ENCODE peak calls at places on chromosomes 16 and 17, in eight cellular contexts. L is HEK293T; R is kidney tubule cell; W is GM04503; Y is immature natural killer cell; J is effector CD4-positive, alpha-beta T cell; X is fibroblast of the aortic adventitia; K is stimulated activated CD8-positive, alpha-beta memory T cell treated with anti-CD3 and anti-CD28 coated beads, Interleukin-7, amount 100 ng/mL, for 48 hours. Z is an unnamed sample.

GRCh38 chr16:68529608-68529930 is 9.5 kb upstream of the ZFP90 start:
- DNase-seq in Y (no peak), J (no peak), W (no peak), L (peak; percentile 19), K (no peak), X (no peak), R (no peak), Z (no peak)

GRCh38 chr17:58632324-58633314 is 59.2 kb downstream of the TEX14 start:
- DNase-seq in R (no peak), X (no peak), Y (no peak), K (no peak), L (no peak), J (no peak), W (no peak), Z (no peak)

GRCh38 chr16:671353-672131 is 3.6 kb downstream of the RHOT2 start:
- DNase-seq in X (no peak), L (no peak), J (no peak), K (no peak), R (no peak), W (no peak), Y (no peak), Z (no peak)

GRCh38 chr17:55454906-55455474 is 33.4 kb upstream of the MMD start:
- DNase-seq in X (peak; percentile 69), W (peak; percentile 88), R (peak; percentile 75), Y (no peak), J (no peak), K (no peak), L (peak; percentile 24), Z (no peak)

GRCh38 chr16:89938636-89938885 is 10.0 kb upstream of the DEF8 start:
- DNase-seq in X (no peak), L (no peak), W (no peak), R (no peak), K (no peak), J (no peak), Y (no peak), Z (no peak)

GRCh38 chr17:49557204-49558024 is 18.3 kb upstream of the NXPH3 start:
- DNase-seq in J (no peak), Y (peak; percentile 20), X (peak; percentile 50), K (no peak), L (peak; percentile 74), W (no peak), R (peak; percentile 60), Z (peak; percentile 53)

GRCh38 chr17:45338023-45338781 is 21.4 kb upstream of the MAP3K14 start:
- DNase-seq in X (peak; percentile 44), W (no peak), J (no peak), K (no peak), L (peak; percentile 1), R (no peak), Y (no peak), Z (no peak)

GRCh38 chr17:28693866-28694265 is 17.8 kb downstream of the PROCA1 start:
- DNase-seq in R (no peak), W (no peak), J (no peak), Y (no peak), X (no peak), L (no peak), K (no peak), Z (no peak)

GRCh38 chr16:57377080-57377841 is 5.0 kb downstream of the CX3CL1 start:
- DNase-seq in L (no peak), X (no peak), R (peak; percentile 81), W (no peak), K (peak; percentile 39), Y (no peak), J (no peak), Z (no peak)

GRCh38 chr16:65069090-65069489 is 52.8 kb downstream of the CDH11 start:
- DNase-seq in L (no peak), X (peak; percentile 88), J (no peak), Y (no peak), W (peak; percentile 67), R (peak; percentile 9), K (no peak), Z (no peak)

GRCh38 chr16:85151603-85152413 is 39.5 kb upstream of the CIBAR2 start:
- DNase-seq in Y (no peak), X (peak; percentile 84), L (no peak), R (peak; percentile 32), J (no peak), W (peak; percentile 65), K (no peak), Z (peak; percentile 68)

GRCh38 chr16:71201054-71201453 is 29.5 kb downstream of the HYDIN start:
- DNase-seq in J (no peak), X (no peak), R (peak; percentile 62), Y (no peak), W (no peak), K (no peak), L (no peak), Z (no peak)

GRCh38 chr17:50947844-50948514 is 81.8 kb upstream of the TOB1 start:
- DNase-seq in L (no peak), R (peak; percentile 71), J (no peak), Y (no peak), W (no peak), K (no peak), X (no peak), Z (peak; percentile 94)

GRCh38 chr16:12458591-12459400 is 344.9 kb downstream of the CPPED1 start:
- DNase-seq in Y (peak; percentile 53), K (no peak), L (no peak), W (no peak), R (peak; percentile 60), X (no peak), J (no peak), Z (peak; percentile 45)

GRCh38 chr17:55495239-55495638 is 16.0 kb downstream of the SMIM36 start:
- DNase-seq in L (no peak), K (no peak), J (no peak), X (no peak), R (peak; percentile 83), W (no peak), Y (no peak), Z (no peak)

GRCh38 chr16:47054306-47054705 is 80.8 kb upstream of the DNAJA2 start:
- DNase-seq in R (no peak), L (no peak), J (no peak), W (no peak), K (no peak), X (no peak), Y (no peak), Z (no peak)

GRCh38 chr17:35740997-35741931 is 9.8 kb downstream of the RASL10B start:
- DNase-seq in L (no peak), K (no peak), Y (peak; percentile 19), W (no peak), X (no peak), R (no peak), J (no peak), Z (no peak)

GRCh38 chr16:75287708-75288107 is 36.3 kb upstream of the BCAR1 start:
- DNase-seq in W (no peak), Y (no peak), R (no peak), J (no peak), L (no peak), K (no peak), X (no peak), Z (no peak)

GRCh38 chr16:31157136-31157535 is 7.3 kb upstream of the PRSS36 start:
- DNase-seq in J (no peak), K (no peak), R (no peak), X (no peak), L (no peak), W (no peak), Y (no peak), Z (no peak)